ENCODE peak calls at places on chromosomes 1 and 21, in four cellular contexts. One of them, this sample, is unnamed.

GRCh38 chr1:55310517-55310927 is 95.4 kb upstream of the USP24 start:
- DNase-seq in SK-N-SH: peak
- DNase-seq in A549: peak
- DNase-seq in GM12878: no peak
- DNase-seq in this sample: no peak

GRCh38 chr1:16153999-16154673 is 1.7 kb downstream of the EPHA2 start:
- DNase-seq in A549: no peak
- DNase-seq in SK-N-SH: no peak
- DNase-seq in GM12878: no peak
- DNase-seq in this sample: no peak

GRCh38 chr1:18058522-18058921 is 49.1 kb upstream of the IGSF21 start:
- DNase-seq in SK-N-SH: no peak
- DNase-seq in GM12878: no peak
- DNase-seq in A549: no peak
- DNase-seq in this sample: no peak

GRCh38 chr1:151024540-151025146 is 11.7 kb upstream of the BNIPL start:
- DNase-seq in A549: peak
- DNase-seq in SK-N-SH: peak
- DNase-seq in GM12878: no peak
- DNase-seq in this sample: peak

GRCh38 chr1:21669287-21670058 is at the start of gene RAP1GAP:
- DNase-seq in A549: no peak
- DNase-seq in GM12878: no peak
- DNase-seq in SK-N-SH: peak
- DNase-seq in this sample: peak

GRCh38 chr1:215682232-215682631 is 115.1 kb downstream of the KCTD3 start:
- DNase-seq in A549: peak
- DNase-seq in SK-N-SH: peak
- DNase-seq in GM12878: no peak
- DNase-seq in this sample: no peak

GRCh38 chr1:162443906-162444305 is 32.0 kb upstream of the SH2D1B start:
- DNase-seq in SK-N-SH: no peak
- DNase-seq in A549: no peak
- DNase-seq in GM12878: no peak
- DNase-seq in this sample: no peak

GRCh38 chr21:45613881-45614280 is 29.6 kb upstream of the PCBP3 start:
- DNase-seq in GM12878: no peak
- DNase-seq in SK-N-SH: no peak
- DNase-seq in A549: no peak
- DNase-seq in this sample: no peak

GRCh38 chr1:14945132-14946010 is 208.2 kb upstream of the TMEM51 start:
- DNase-seq in GM12878: no peak
- DNase-seq in A549: no peak
- DNase-seq in SK-N-SH: peak
- DNase-seq in this sample: no peak

GRCh38 chr1:216389774-216390173 is 33.5 kb downstream of the USH2A start:
- DNase-seq in A549: no peak
- DNase-seq in GM12878: no peak
- DNase-seq in SK-N-SH: no peak
- DNase-seq in this sample: no peak

GRCh38 chr1:201536542-201536941 is 2.4 kb upstream of the NAV1 start:
- DNase-seq in SK-N-SH: no peak
- DNase-seq in A549: peak
- DNase-seq in GM12878: no peak
- DNase-seq in this sample: no peak

GRCh38 chr1:20325844-20326323 is 35.2 kb downstream of the VWA5B1 start:
- DNase-seq in A549: no peak
- DNase-seq in GM12878: no peak
- DNase-seq in SK-N-SH: peak
- DNase-seq in this sample: no peak

GRCh38 chr1:7528386-7529031 is 242.6 kb upstream of the VAMP3 start:
- DNase-seq in GM12878: no peak
- DNase-seq in SK-N-SH: no peak
- DNase-seq in A549: no peak
- DNase-seq in this sample: no peak

GRCh38 chr21:42079939-42080787 is 9.0 kb downstream of the UMODL1 start:
- DNase-seq in GM12878: no peak
- DNase-seq in A549: no peak
- DNase-seq in SK-N-SH: no peak
- DNase-seq in this sample: no peak

GRCh38 chr1:84156210-84156621 is 12.1 kb downstream of the PRKACB start:
- DNase-seq in GM12878: no peak
- DNase-seq in A549: peak
- DNase-seq in SK-N-SH: no peak
- DNase-seq in this sample: no peak

GRCh38 chr1:48493970-48494769 is 22.2 kb upstream of the SPATA6 start:
- DNase-seq in SK-N-SH: no peak
- DNase-seq in A549: no peak
- DNase-seq in GM12878: no peak
- DNase-seq in this sample: peak

GRCh38 chr1:57277681-57278080 is 146.2 kb downstream of the DAB1 start:
- DNase-seq in SK-N-SH: no peak
- DNase-seq in A549: no peak
- DNase-seq in GM12878: no peak
- DNase-seq in this sample: no peak

GRCh38 chr1:176466514-176466913 is 3.5 kb downstream of the PAPPA2 start:
- DNase-seq in A549: peak
- DNase-seq in SK-N-SH: peak
- DNase-seq in GM12878: no peak
- DNase-seq in this sample: peak

GRCh38 chr1:15214507-15214906 is 32.5 kb upstream of the FHAD1 start:
- DNase-seq in GM12878: no peak
- DNase-seq in A549: no peak
- DNase-seq in SK-N-SH: no peak
- DNase-seq in this sample: no peak

GRCh38 chr1:99728494-99729235 is 37.8 kb downstream of the FRRS1 start:
- DNase-seq in GM12878: no peak
- DNase-seq in SK-N-SH: peak
- DNase-seq in A549: peak
- DNase-seq in this sample: peak

GRCh38 chr1:163170331-163170730 is 32.4 kb downstream of the RGS5 start:
- DNase-seq in SK-N-SH: no peak
- DNase-seq in A549: no peak
- DNase-seq in GM12878: no peak
- DNase-seq in this sample: no peak

GRCh38 chr1:243596441-243597183 is 253.4 kb downstream of the AKT3 start:
- DNase-seq in GM12878: peak
- DNase-seq in A549: no peak
- DNase-seq in SK-N-SH: no peak
- DNase-seq in this sample: no peak

GRCh38 chr1:223556414-223557124 is 108.9 kb downstream of the CAPN8 start:
- DNase-seq in A549: peak
- DNase-seq in GM12878: peak
- DNase-seq in SK-N-SH: peak
- DNase-seq in this sample: peak

GRCh38 chr21:38322551-38322950 is 65.8 kb downstream of the KCNJ15 start:
- DNase-seq in SK-N-SH: no peak
- DNase-seq in GM12878: no peak
- DNase-seq in A549: no peak
- DNase-seq in this sample: no peak

DNA sequence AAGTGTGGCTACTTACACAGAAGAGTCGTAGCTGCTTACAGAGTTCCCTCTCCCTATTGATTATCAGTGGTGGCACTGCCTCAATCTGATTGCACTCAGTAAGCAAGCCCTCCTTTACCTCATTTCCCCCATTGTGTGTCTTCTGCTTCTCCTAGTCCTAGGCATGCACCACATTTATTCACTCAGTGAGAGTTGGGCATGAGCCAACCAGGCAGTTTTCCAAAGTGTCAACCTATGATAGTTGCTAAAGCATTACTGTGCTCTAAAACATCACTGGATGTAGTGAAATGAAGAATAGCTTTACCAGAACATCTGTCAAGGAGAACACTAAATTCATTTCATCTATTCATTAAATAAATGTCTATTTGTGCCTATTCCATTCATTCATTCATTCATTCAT is 19.3 kb downstream of the GJA5 start:
- DNase-seq in SK-N-SH: no peak
- DNase-seq in GM12878: no peak
- DNase-seq in A549: no peak
- DNase-seq in this sample: no peak
- TF ChIP-seq PBX3 in SK-N-SH: no peak
- TF ChIP-seq PBX3 in GM12878: no peak
- TF ChIP-seq PBX3 in A549: no peak
- TF ChIP-seq PBX3 in this sample: no peak

GRCh38 chr1:4638347-4638734 is 16.1 kb upstream of the AJAP1 start:
- DNase-seq in SK-N-SH: no peak
- DNase-seq in GM12878: no peak
- DNase-seq in A549: no peak
- DNase-seq in this sample: no peak
- TF ChIP-seq PBX3 in SK-N-SH: no peak
- TF ChIP-seq PBX3 in GM12878: no peak
- TF ChIP-seq PBX3 in A549: no peak
- TF ChIP-seq PBX3 in this sample: no peak

GRCh38 chr1:234608026-234608719 is 1.8 kb downstream of the IRF2BP2 start:
- DNase-seq in GM12878: peak
- DNase-seq in SK-N-SH: peak
- DNase-seq in A549: peak
- DNase-seq in this sample: peak
- TF ChIP-seq PBX3 in GM12878: no peak
- TF ChIP-seq PBX3 in SK-N-SH: peak
- TF ChIP-seq PBX3 in A549: no peak
- TF ChIP-seq PBX3 in this sample: peak

GRCh38 chr21:26555554-26555953 is 17.5 kb downstream of the CYYR1 start:
- DNase-seq in A549: no peak
- DNase-seq in GM12878: no peak
- DNase-seq in SK-N-SH: no peak
- DNase-seq in this sample: no peak
- TF ChIP-seq PBX3 in A549: no peak
- TF ChIP-seq PBX3 in GM12878: no peak
- TF ChIP-seq PBX3 in SK-N-SH: no peak
- TF ChIP-seq PBX3 in this sample: no peak

DNA sequence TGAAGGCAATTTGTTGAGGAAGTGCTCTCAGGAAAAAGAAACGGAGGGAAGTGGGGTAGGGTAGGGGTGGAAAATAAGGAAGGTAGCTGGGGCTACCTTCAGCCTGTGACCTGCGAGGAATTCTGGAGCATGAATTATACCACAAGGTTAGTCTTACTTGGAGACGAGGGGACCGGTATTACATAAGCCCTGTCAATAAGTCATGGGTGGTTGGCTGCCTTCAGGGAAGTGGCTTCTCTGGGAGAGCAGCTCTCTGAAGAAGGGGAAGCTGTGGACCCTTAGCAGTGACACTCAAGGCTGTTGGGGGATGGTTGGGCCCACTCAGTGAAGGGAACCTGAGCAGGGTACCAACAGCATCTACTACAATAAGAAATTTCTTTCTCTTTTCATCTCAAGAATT is 111.3 kb downstream of the TNFSF18 start:
- DNase-seq in GM12878: no peak
- DNase-seq in SK-N-SH: no peak
- DNase-seq in A549: no peak
- DNase-seq in this sample: no peak
- TF ChIP-seq PBX3 in GM12878: no peak
- TF ChIP-seq PBX3 in SK-N-SH: no peak
- TF ChIP-seq PBX3 in A549: no peak
- TF ChIP-seq PBX3 in this sample: no peak

GRCh38 chr1:107572674-107573205 is 392.2 kb downstream of the VAV3 start:
- DNase-seq in GM12878: no peak
- DNase-seq in A549: peak
- DNase-seq in SK-N-SH: no peak
- DNase-seq in this sample: no peak
- TF ChIP-seq PBX3 in GM12878: no peak
- TF ChIP-seq PBX3 in A549: no peak
- TF ChIP-seq PBX3 in SK-N-SH: no peak
- TF ChIP-seq PBX3 in this sample: no peak

GRCh38 chr1:220281159-220281574 is 8.9 kb upstream of the RAB3GAP2 start:
- DNase-seq in GM12878: no peak
- DNase-seq in A549: peak
- DNase-seq in SK-N-SH: peak
- DNase-seq in this sample: no peak
- TF ChIP-seq PBX3 in GM12878: no peak
- TF ChIP-seq PBX3 in A549: no peak
- TF ChIP-seq PBX3 in SK-N-SH: no peak
- TF ChIP-seq PBX3 in this sample: no peak